ENCODE peak calls at places on chromosomes 3 and 15, in nine cellular contexts. K is H9, Q is foreskin fibroblast, D is RWPE1, T is activated B cell treated with CpG ODN at 0.5 μM for 24 hours, J is brain microvascular endothelial cell, F is adrenal gland, S is colonic mucosa, I is astrocyte of the spinal cord. Z is an unnamed sample.

GRCh38 chr3:130085881-130086280 is 4.2 kb downstream of the ALG1L2 start:
- DNase-seq in K (no peak), Q (no peak), D (no peak), T (no peak), J (no peak), F (no peak), S (no peak), I (no peak), Z (no peak)

GRCh38 chr3:129353589-129353941 is 74.9 kb downstream of the EFCAB12 start:
- DNase-seq in K (no peak), Q (no peak), D (no peak), T (no peak), J (no peak), F (no peak), S (no peak), I (no peak), Z (no peak)

GRCh38 chr3:31356941-31357340 is 175.8 kb upstream of the STT3B start:
- DNase-seq in K (peak; percentile 49), Q (no peak), D (no peak), T (no peak), J (no peak), F (peak; percentile 56), S (no peak), I (peak; percentile 40), Z (no peak)

GRCh38 chr3:167787440-167787839 is 51.9 kb downstream of the SERPINI1 start:
- DNase-seq in K (no peak), Q (no peak), D (no peak), T (no peak), J (no peak), F (no peak), S (no peak), I (no peak), Z (no peak)

GRCh38 chr3:45760878-45761711 is 35.2 kb downstream of the SLC6A20 start:
- DNase-seq in K (peak; percentile 88), Q (peak; percentile 54), D (peak; percentile 72), T (no peak), J (peak; percentile 36), F (peak; percentile 52), S (peak; percentile 51), I (peak; percentile 52), Z (no peak)

GRCh38 chr3:136074546-136074945 is 109.0 kb downstream of the PPP2R3A start:
- DNase-seq in K (no peak), Q (peak; percentile 38), D (no peak), T (no peak), J (no peak), F (no peak), S (no peak), I (peak; percentile 25), Z (no peak)

GRCh38 chr15:98421419-98422085 is 226.8 kb upstream of the IGF1R start:
- DNase-seq in K (peak; percentile 84), Q (peak; percentile 21), D (peak; percentile 79), T (peak; percentile 47), J (peak; percentile 28), F (peak; percentile 22), S (peak; percentile 59), I (peak; percentile 24), Z (peak; percentile 75)

GRCh38 chr3:63976862-63977180 is 46.5 kb downstream of the PSMD6 start:
- DNase-seq in K (no peak), Q (no peak), D (no peak), T (no peak), J (no peak), F (no peak), S (no peak), I (no peak), Z (no peak)

GRCh38 chr3:18351823-18352744 is 73.1 kb downstream of the SATB1 start:
- DNase-seq in K (no peak), Q (no peak), D (no peak), T (no peak), J (no peak), F (no peak), S (peak; percentile 64), I (peak; percentile 21), Z (no peak)

GRCh38 chr3:13281657-13282527 is 138.2 kb downstream of the NUP210 start:
- DNase-seq in K (peak; percentile 70), Q (no peak), D (no peak), T (no peak), J (no peak), F (peak; percentile 47), S (peak; percentile 36), I (no peak), Z (no peak)

GRCh38 chr3:45178131-45179023 is 32.2 kb upstream of the CDCP1 start:
- DNase-seq in K (no peak), Q (peak; percentile 20), D (no peak), T (no peak), J (peak; percentile 31), F (no peak), S (no peak), I (peak; percentile 89), Z (no peak)

GRCh38 chr3:186614597-186615483 is 2.0 kb downstream of the AHSG start:
- DNase-seq in K (peak; percentile 85), Q (peak; percentile 56), D (peak; percentile 79), T (peak; percentile 52), J (peak; percentile 78), F (peak; percentile 65), S (peak; percentile 85), I (peak; percentile 71), Z (peak; percentile 52)

GRCh38 chr15:99105516-99106341 is 849 bp downstream of the SYNM start:
- DNase-seq in K (peak; percentile 73), Q (peak; percentile 68), D (peak; percentile 57), T (no peak), J (peak; percentile 26), F (peak; percentile 68), S (peak; percentile 39), I (peak; percentile 65), Z (peak; percentile 63)

DNA sequence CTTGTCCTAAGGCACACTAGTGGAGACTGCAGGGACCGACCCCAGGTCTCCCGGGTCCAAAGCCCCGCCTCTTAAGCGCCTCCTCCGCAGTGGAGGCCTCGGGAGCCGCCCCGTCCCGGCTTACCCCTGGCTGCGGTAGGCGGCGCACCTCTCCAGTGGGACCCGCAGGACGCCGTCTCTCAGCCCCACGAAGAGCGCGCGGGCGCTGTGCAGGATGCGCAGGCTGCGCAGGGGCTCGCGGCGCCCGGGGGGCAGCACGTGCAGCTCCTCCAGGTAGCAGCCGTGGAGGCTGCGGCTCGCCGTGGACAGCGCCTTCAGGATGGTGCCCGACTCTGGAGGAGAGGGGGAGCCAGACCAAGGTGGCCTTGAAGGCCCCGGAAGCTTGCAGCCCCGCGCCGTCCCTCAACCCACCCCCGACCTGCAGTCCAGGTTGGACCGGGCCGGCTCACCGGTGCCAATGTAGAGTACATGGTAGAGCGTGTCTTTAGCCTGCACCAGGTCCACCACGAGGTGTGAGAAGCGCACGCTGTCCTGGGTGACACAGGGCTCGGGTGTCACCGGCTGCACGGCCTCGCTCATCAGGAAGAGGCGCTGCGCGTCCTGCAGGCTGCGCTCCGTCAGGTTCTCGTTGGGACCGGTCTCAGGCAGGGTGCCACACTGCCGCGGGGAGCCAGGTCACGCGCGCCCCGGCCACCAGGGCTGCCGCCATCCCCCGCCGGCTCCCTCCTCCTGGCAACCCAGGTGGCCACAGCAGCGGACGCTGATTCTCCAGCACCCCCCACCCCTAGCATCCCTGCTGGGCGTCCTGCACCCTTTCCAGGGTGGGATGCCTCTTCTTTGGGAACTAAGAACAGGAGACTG is 105.5 kb downstream of the SEMA5B start:
- DNase-seq in K (peak; percentile 78), Q (no peak), D (peak; percentile 19), T (peak; percentile 35), J (no peak), F (no peak), S (no peak), I (no peak), Z (no peak)
- TF ChIP-seq CTCF in K (peak; percentile 67), Q (no peak), D (no peak), T (no peak), J (no peak), F (no peak), S (no peak), I (no peak), Z (no peak)

DNA sequence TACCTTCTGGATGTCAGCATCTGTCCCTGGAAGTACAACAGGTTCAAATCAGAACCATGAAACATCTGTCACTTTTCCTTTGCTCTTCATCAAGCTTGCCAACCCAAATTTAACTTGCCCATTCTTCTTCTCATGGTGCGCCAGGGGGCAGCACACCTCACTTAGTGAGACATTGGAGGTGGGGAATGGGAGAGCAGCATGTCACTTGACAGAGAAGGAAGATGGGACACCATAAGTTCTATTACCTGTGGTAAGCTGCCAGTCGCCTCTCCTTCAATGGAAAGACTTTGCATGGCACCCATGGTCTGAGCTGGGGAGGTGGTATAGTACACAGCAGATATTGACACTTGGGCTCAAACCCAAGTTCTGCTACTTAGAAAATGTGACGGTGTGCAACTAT is 2.9 kb downstream of the SCN5A start:
- DNase-seq in K (peak; percentile 67), Q (no peak), D (no peak), T (no peak), J (no peak), F (no peak), S (no peak), I (peak; percentile 8), Z (no peak)
- TF ChIP-seq CTCF in K (peak; percentile 72), Q (no peak), D (peak; percentile 14), T (no peak), J (peak; percentile 67), F (no peak), S (no peak), I (peak; percentile 45), Z (peak; percentile 45)

GRCh38 chr3:52472239-52472783 is 16.9 kb downstream of the NISCH start:
- DNase-seq in K (no peak), Q (no peak), D (no peak), T (no peak), J (no peak), F (no peak), S (no peak), I (no peak), Z (no peak)
- TF ChIP-seq CTCF in K (no peak), Q (no peak), D (peak; percentile 39), T (no peak), J (no peak), F (peak; percentile 0), S (no peak), I (no peak), Z (no peak)

GRCh38 chr15:68316061-68316804 is 38.7 kb downstream of the FEM1B start:
- DNase-seq in K (peak; percentile 79), Q (no peak), D (no peak), T (peak; percentile 6), J (no peak), F (peak; percentile 1), S (no peak), I (peak; percentile 51), Z (no peak)
- TF ChIP-seq CTCF in K (peak; percentile 72), Q (peak; percentile 15), D (no peak), T (no peak), J (peak; percentile 73), F (no peak), S (no peak), I (peak; percentile 73), Z (no peak)